ENCODE peak calls at places on chromosome 21, in seven cellular contexts. One of them, this sample, is unnamed.

GRCh38 chr21:37974081-37974480 is 57.8 kb upstream of the KCNJ6 start:
- DNase-seq in lower lobe of right lung: no peak
- DNase-seq in astrocyte: peak; percentile 67
- DNase-seq in CD4-positive, alpha-beta memory T cell: no peak
- DNase-seq in body of pancreas: no peak
- DNase-seq in GM23248: peak; percentile 47
- DNase-seq in mammary epithelial cell: peak; percentile 71
- DNase-seq in this sample: no peak

GRCh38 chr21:41328660-41329300 is 12.2 kb downstream of the FAM3B start:
- DNase-seq in body of pancreas: no peak
- DNase-seq in CD4-positive, alpha-beta memory T cell: no peak
- DNase-seq in GM23248: no peak
- DNase-seq in lower lobe of right lung: no peak
- DNase-seq in astrocyte: peak; percentile 89
- DNase-seq in mammary epithelial cell: no peak
- DNase-seq in this sample: no peak

GRCh38 chr21:39968010-39968409 is 100.8 kb downstream of the PCP4 start:
- DNase-seq in body of pancreas: no peak
- DNase-seq in CD4-positive, alpha-beta memory T cell: no peak
- DNase-seq in lower lobe of right lung: no peak
- DNase-seq in GM23248: no peak
- DNase-seq in astrocyte: no peak
- DNase-seq in mammary epithelial cell: no peak
- DNase-seq in this sample: no peak

GRCh38 chr21:38660333-38661295 is 145.1 kb upstream of the ETS2 start:
- DNase-seq in CD4-positive, alpha-beta memory T cell: no peak
- DNase-seq in astrocyte: no peak
- DNase-seq in lower lobe of right lung: peak; percentile 53
- DNase-seq in body of pancreas: no peak
- DNase-seq in mammary epithelial cell: no peak
- DNase-seq in GM23248: peak; percentile 48
- DNase-seq in this sample: peak; percentile 75

GRCh38 chr21:15054089-15054488 is 10.7 kb downstream of the NRIP1 start:
- DNase-seq in GM23248: no peak
- DNase-seq in mammary epithelial cell: no peak
- DNase-seq in body of pancreas: no peak
- DNase-seq in lower lobe of right lung: no peak
- DNase-seq in CD4-positive, alpha-beta memory T cell: no peak
- DNase-seq in astrocyte: no peak
- DNase-seq in this sample: no peak

GRCh38 chr21:25313891-25314646 is 293.2 kb downstream of the MRPL39 start:
- DNase-seq in lower lobe of right lung: no peak
- DNase-seq in astrocyte: peak; percentile 20
- DNase-seq in GM23248: peak; percentile 56
- DNase-seq in CD4-positive, alpha-beta memory T cell: no peak
- DNase-seq in body of pancreas: no peak
- DNase-seq in mammary epithelial cell: no peak
- DNase-seq in this sample: no peak

GRCh38 chr21:37904879-37905278 is 11.4 kb downstream of the KCNJ6 start:
- DNase-seq in lower lobe of right lung: no peak
- DNase-seq in astrocyte: no peak
- DNase-seq in GM23248: peak; percentile 39
- DNase-seq in mammary epithelial cell: no peak
- DNase-seq in CD4-positive, alpha-beta memory T cell: no peak
- DNase-seq in body of pancreas: no peak
- DNase-seq in this sample: no peak

GRCh38 chr21:38286739-38287426 is 30.1 kb downstream of the KCNJ15 start:
- DNase-seq in lower lobe of right lung: no peak
- DNase-seq in GM23248: no peak
- DNase-seq in body of pancreas: no peak
- DNase-seq in CD4-positive, alpha-beta memory T cell: no peak
- DNase-seq in mammary epithelial cell: no peak
- DNase-seq in astrocyte: peak; percentile 48
- DNase-seq in this sample: no peak

GRCh38 chr21:16587141-16587570 is 857.4 kb downstream of the USP25 start:
- DNase-seq in CD4-positive, alpha-beta memory T cell: no peak
- DNase-seq in mammary epithelial cell: peak; percentile 84
- DNase-seq in astrocyte: peak; percentile 73
- DNase-seq in GM23248: peak; percentile 80
- DNase-seq in lower lobe of right lung: peak; percentile 46
- DNase-seq in body of pancreas: peak; percentile 70
- DNase-seq in this sample: peak; percentile 52

GRCh38 chr21:24852610-24853195 is 754.6 kb downstream of the MRPL39 start:
- DNase-seq in GM23248: no peak
- DNase-seq in body of pancreas: no peak
- DNase-seq in CD4-positive, alpha-beta memory T cell: no peak
- DNase-seq in astrocyte: no peak
- DNase-seq in mammary epithelial cell: no peak
- DNase-seq in lower lobe of right lung: no peak
- DNase-seq in this sample: no peak

DNA sequence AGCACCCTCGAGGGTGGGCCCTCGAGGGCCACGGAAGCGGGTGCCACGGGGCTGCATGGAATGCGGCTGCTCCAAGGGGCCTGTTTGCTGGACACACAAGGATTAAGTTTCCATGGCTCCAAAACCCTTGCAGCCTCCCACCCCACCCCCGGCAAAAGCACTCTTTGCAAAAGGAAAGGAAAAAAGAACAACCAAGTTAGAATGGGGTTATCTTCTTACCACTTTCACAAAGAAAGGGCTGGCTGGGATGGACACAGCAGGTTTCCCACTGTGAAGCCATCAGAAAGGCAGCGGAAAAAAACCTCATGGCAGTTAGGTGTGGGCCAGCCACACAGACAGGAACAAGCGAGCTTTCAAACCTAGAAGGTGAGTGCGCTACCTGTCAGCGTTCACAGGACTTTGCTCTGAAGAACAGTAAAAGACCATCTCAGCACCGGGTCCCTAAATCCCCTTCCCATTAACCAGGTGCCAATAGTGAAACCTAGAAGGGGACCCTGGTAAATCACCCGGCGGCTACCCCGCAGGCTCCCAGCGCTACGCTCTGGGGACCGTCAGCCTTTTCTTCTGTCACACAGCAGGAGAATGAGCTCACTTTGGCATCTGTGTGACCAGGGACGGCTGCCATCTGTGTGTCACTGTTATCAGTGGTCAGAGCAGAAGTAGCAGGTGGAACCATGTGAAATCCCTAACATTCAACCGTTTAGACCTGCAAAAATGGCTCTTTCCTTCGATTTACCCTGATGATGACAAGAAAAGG is 93.0 kb downstream of the SIM2 start:
- DNase-seq in lower lobe of right lung: no peak
- DNase-seq in GM23248: no peak
- DNase-seq in mammary epithelial cell: no peak
- DNase-seq in astrocyte: no peak
- DNase-seq in body of pancreas: no peak
- DNase-seq in CD4-positive, alpha-beta memory T cell: no peak
- DNase-seq in this sample: no peak
- H3K4me3 ChIP-seq in lower lobe of right lung: no peak overlapping the region
- H3K4me3 ChIP-seq in GM23248: no peak overlapping the region
- H3K4me3 ChIP-seq in mammary epithelial cell: no peak overlapping the region
- H3K4me3 ChIP-seq in astrocyte: no peak overlapping the region
- H3K4me3 ChIP-seq in body of pancreas: no peak overlapping the region
- H3K4me3 ChIP-seq in CD4-positive, alpha-beta memory T cell: no peak overlapping the region
- H3K4me3 ChIP-seq in this sample: no peak overlapping the region

GRCh38 chr21:42656872-42657271 is 3.5 kb downstream of the PDE9A start:
- DNase-seq in CD4-positive, alpha-beta memory T cell: no peak
- DNase-seq in astrocyte: no peak
- DNase-seq in lower lobe of right lung: no peak
- DNase-seq in GM23248: no peak
- DNase-seq in body of pancreas: no peak
- DNase-seq in mammary epithelial cell: no peak
- DNase-seq in this sample: no peak
- H3K4me1 ChIP-seq in CD4-positive, alpha-beta memory T cell: peaks cover 20% of the 10 kb centered on the region
- H3K4me1 ChIP-seq in astrocyte: no peaks in the 10 kb centered on the region
- H3K4me1 ChIP-seq in lower lobe of right lung: peaks cover 25% of the 10 kb centered on the region
- H3K4me1 ChIP-seq in GM23248: no peaks in the 10 kb centered on the region
- H3K4me1 ChIP-seq in body of pancreas: peaks cover 21% of the 10 kb centered on the region
- H3K4me1 ChIP-seq in mammary epithelial cell: peaks cover 6% of the 10 kb centered on the region
- H3K4me1 ChIP-seq in this sample: no peaks in the 10 kb centered on the region

DNA sequence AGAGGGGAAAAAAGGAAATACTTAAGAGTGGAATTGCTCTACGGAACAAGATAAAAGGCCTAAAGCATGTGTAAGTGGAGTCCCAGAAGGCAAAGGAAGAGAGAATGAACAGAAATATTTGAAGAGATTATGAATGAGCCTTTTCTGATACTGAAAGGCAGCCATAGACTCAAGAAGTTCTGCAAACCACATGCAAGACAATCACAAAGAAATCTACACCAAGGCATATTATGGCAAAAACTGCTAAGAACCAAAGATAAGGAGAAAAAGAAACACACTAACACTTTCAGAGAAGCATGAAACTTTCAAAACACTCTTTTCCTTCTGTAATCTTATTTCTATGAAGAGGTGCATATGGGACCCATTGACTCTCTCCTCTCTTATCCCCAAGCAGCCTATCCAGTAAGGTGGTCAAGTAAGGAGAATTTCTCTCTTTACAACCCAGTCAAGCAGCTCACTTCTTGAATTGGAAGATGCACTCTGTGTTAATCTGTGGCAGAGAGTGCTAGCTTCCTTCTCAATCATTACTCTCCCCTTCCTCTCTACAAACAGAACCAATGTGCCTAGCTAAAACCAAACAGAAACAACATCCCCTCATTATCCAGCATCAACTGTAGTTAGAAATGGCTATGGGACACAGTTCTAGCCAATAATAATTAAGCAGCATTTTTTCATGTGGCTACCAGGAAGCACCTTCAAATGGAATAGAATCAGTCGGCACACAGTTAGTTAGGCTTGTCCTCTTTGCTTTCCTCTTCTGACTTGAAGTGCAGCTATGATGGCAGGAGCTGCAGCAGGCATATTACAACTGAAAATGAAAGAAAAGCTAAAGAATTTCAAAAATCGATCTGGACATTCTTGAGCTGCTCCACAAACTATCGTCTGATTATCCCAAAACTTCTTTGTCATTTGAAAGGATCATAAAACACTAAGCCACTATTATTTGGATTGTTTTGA is 25.9 kb downstream of the KRTAP19-8 start:
- DNase-seq in astrocyte: no peak
- DNase-seq in lower lobe of right lung: no peak
- DNase-seq in body of pancreas: no peak
- DNase-seq in GM23248: no peak
- DNase-seq in CD4-positive, alpha-beta memory T cell: no peak
- DNase-seq in mammary epithelial cell: no peak
- DNase-seq in this sample: no peak
- H3K4me3 ChIP-seq in astrocyte: no peak overlapping the region
- H3K4me3 ChIP-seq in lower lobe of right lung: no peak overlapping the region
- H3K4me3 ChIP-seq in body of pancreas: no peak overlapping the region
- H3K4me3 ChIP-seq in GM23248: no peak overlapping the region
- H3K4me3 ChIP-seq in CD4-positive, alpha-beta memory T cell: no peak overlapping the region
- H3K4me3 ChIP-seq in mammary epithelial cell: no peak overlapping the region
- H3K4me3 ChIP-seq in this sample: no peak overlapping the region

GRCh38 chr21:45079351-45079750 is 5.0 kb downstream of the ADARB1 start:
- DNase-seq in body of pancreas: no peak
- DNase-seq in astrocyte: no peak
- DNase-seq in mammary epithelial cell: no peak
- DNase-seq in lower lobe of right lung: no peak
- DNase-seq in CD4-positive, alpha-beta memory T cell: no peak
- DNase-seq in GM23248: peak; percentile 24
- DNase-seq in this sample: no peak
- H3K4me1 ChIP-seq in body of pancreas: peaks cover 14% of the 10 kb centered on the region
- H3K4me1 ChIP-seq in astrocyte: peaks cover 13% of the 10 kb centered on the region
- H3K4me1 ChIP-seq in mammary epithelial cell: peaks cover 45% of the 10 kb centered on the region
- H3K4me1 ChIP-seq in lower lobe of right lung: peaks cover 61% of the 10 kb centered on the region
- H3K4me1 ChIP-seq in CD4-positive, alpha-beta memory T cell: peaks cover 90% of the 10 kb centered on the region
- H3K4me1 ChIP-seq in GM23248: peaks cover 38% of the 10 kb centered on the region
- H3K4me1 ChIP-seq in this sample: peaks cover 2% of the 10 kb centered on the region

GRCh38 chr21:33975548-33976081 is 60.0 kb upstream of the ATP5PO start:
- DNase-seq in astrocyte: peak; percentile 45
- DNase-seq in GM23248: peak; percentile 74
- DNase-seq in mammary epithelial cell: peak; percentile 74
- DNase-seq in CD4-positive, alpha-beta memory T cell: peak; percentile 77
- DNase-seq in lower lobe of right lung: no peak
- DNase-seq in body of pancreas: peak; percentile 24
- DNase-seq in this sample: no peak
- H3K4me3 ChIP-seq in astrocyte: peak overlapping the region; percentile 28
- H3K4me3 ChIP-seq in GM23248: no peak overlapping the region
- H3K4me3 ChIP-seq in mammary epithelial cell: no peak overlapping the region
- H3K4me3 ChIP-seq in CD4-positive, alpha-beta memory T cell: peak overlapping the region; percentile 0
- H3K4me3 ChIP-seq in lower lobe of right lung: no peak overlapping the region
- H3K4me3 ChIP-seq in body of pancreas: no peak overlapping the region
- H3K4me3 ChIP-seq in this sample: no peak overlapping the region

DNA sequence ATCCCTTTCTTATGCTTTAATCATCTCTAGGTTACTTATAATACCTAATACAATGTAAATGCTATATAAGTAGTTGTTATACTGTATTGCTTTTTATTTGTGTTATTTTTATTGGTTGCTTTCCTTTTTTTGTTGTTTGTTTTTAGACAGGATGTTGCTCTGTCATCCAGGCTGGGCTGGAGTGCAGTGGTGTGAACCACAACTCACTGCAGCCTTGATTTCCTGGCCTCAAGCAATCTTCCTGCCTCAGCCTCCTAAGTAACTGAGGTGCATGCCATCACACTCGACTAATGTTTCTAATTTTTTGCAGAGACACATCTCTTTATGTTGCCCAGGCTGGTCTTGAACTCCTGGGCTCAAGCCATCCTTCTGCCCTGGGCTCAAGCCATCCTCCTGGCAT is 26.9 kb downstream of the KRTAP19-8 start:
- DNase-seq in astrocyte: no peak
- DNase-seq in body of pancreas: no peak
- DNase-seq in lower lobe of right lung: no peak
- DNase-seq in mammary epithelial cell: no peak
- DNase-seq in GM23248: no peak
- DNase-seq in CD4-positive, alpha-beta memory T cell: peak; percentile 38
- DNase-seq in this sample: no peak
- H3K4me1 ChIP-seq in astrocyte: no peaks in the 10 kb centered on the region
- H3K4me1 ChIP-seq in body of pancreas: no peaks in the 10 kb centered on the region
- H3K4me1 ChIP-seq in lower lobe of right lung: no peaks in the 10 kb centered on the region
- H3K4me1 ChIP-seq in mammary epithelial cell: no peaks in the 10 kb centered on the region
- H3K4me1 ChIP-seq in GM23248: no peaks in the 10 kb centered on the region
- H3K4me1 ChIP-seq in CD4-positive, alpha-beta memory T cell: peaks cover 39% of the 10 kb centered on the region
- H3K4me1 ChIP-seq in this sample: no peaks in the 10 kb centered on the region